ENCODE peak calls at places on chromosome 17, in seven cellular contexts. E is islet precursor cell; O is KG1; Q is NAMALWA; Z is ureter; L is central memory CD4-positive, alpha-beta T cell; H is NCI-H1105 treated with DMSO at 0.1 percent for 48 hours. T is an unnamed sample.

GRCh38 chr17:74516561-74516960 is 14.7 kb downstream of the CD300LB start:
- DNase-seq in Q (no peak), Z (no peak), L (no peak), H (no peak), O (no peak), E (peak), T (no peak)

GRCh38 chr17:82973456-82974135 is 105.8 kb upstream of the METRNL start:
- DNase-seq in H (no peak), O (no peak), L (no peak), Q (no peak), E (peak), Z (no peak), T (no peak)

GRCh38 chr17:37194208-37194607 is 181.6 kb upstream of the C17orf78 start:
- DNase-seq in E (no peak), H (no peak), L (no peak), O (no peak), Q (peak), Z (no peak), T (no peak)

GRCh38 chr17:43908111-43908721 is 880 bp upstream of the MPP2 start:
- DNase-seq in H (peak), O (no peak), Z (peak), Q (peak), L (peak), E (peak), T (peak)

GRCh38 chr17:57368637-57369336 is 112.5 kb downstream of the MSI2 start:
- DNase-seq in L (no peak), Z (no peak), E (no peak), H (no peak), Q (no peak), O (no peak), T (no peak)

GRCh38 chr17:29883497-29883896 is 46.5 kb downstream of the SSH2 start:
- DNase-seq in O (no peak), H (no peak), Z (no peak), Q (no peak), E (no peak), L (no peak), T (no peak)

GRCh38 chr17:78367193-78367592 is 7.3 kb upstream of the SOCS3 start:
- DNase-seq in Q (no peak), H (no peak), Z (no peak), E (peak), L (no peak), O (no peak), T (no peak)

GRCh38 chr17:46003907-46004748 is 5.1 kb downstream of the STH start:
- DNase-seq in Q (no peak), H (peak), L (no peak), O (no peak), E (no peak), Z (no peak), T (no peak)

GRCh38 chr17:48025904-48026502 is 11.6 kb downstream of the COPZ2 start:
- DNase-seq in L (no peak), Q (no peak), E (peak), O (no peak), H (no peak), Z (no peak), T (peak)

GRCh38 chr17:54754560-54754959 is 146.1 kb upstream of the TOM1L1 start:
- DNase-seq in Z (no peak), L (no peak), Q (peak), E (peak), O (no peak), H (no peak), T (no peak)

GRCh38 chr17:57927048-57927723 is 28.0 kb downstream of the CUEDC1 start:
- DNase-seq in Q (no peak), O (no peak), H (no peak), Z (no peak), E (peak), L (no peak), T (peak)

T was measured in epithelial cell of esophagus.